ENCODE peak calls at places on chromosomes 3 and 15, in five cellular contexts. Y is tibial nerve, N is fibroblast of mammary gland, T is AG10803, W is adrenal gland. U is an unnamed sample.

GRCh38 chr15:82533801-82534200 is 6.5 kb downstream of the RPS17 start:
- DNase-seq in Y (no peak), N (no peak), T (no peak), W (no peak), U (no peak)

GRCh38 chr3:151382671-151383070 is 1.9 kb downstream of the P2RY12 start:
- DNase-seq in Y (no peak), N (no peak), T (no peak), W (no peak), U (no peak)

GRCh38 chr3:67819447-67819846 is 165.0 kb upstream of the SUCLG2 start:
- DNase-seq in Y (no peak), N (no peak), T (no peak), W (no peak), U (no peak)

GRCh38 chr15:35305031-35305555 is 220.0 kb upstream of the NANOGP8 start:
- DNase-seq in Y (no peak), N (no peak), T (peak; percentile 17), W (no peak), U (no peak)

GRCh38 chr15:76566276-76566675 is 229.7 kb downstream of the ISL2 start:
- DNase-seq in Y (no peak), N (peak; percentile 57), T (peak; percentile 9), W (no peak), U (no peak)

GRCh38 chr15:68366314-68366713 is 65.6 kb downstream of the ITGA11 start:
- DNase-seq in Y (no peak), N (no peak), T (no peak), W (no peak), U (no peak)

GRCh38 chr3:27681249-27681748 is 40.8 kb downstream of the EOMES start:
- DNase-seq in Y (no peak), N (peak; percentile 95), T (peak; percentile 89), W (no peak), U (peak; percentile 82)

GRCh38 chr3:37986479-37987314 is 3.9 kb upstream of the VILL start:
- DNase-seq in Y (peak; percentile 10), N (no peak), T (no peak), W (peak; percentile 15), U (no peak)

GRCh38 chr3:128215800-128216495 is 62.7 kb downstream of the EEFSEC start:
- DNase-seq in Y (no peak), N (no peak), T (no peak), W (no peak), U (no peak)

GRCh38 chr3:8660271-8660731 is 15.7 kb upstream of the SSUH2 start:
- DNase-seq in Y (no peak), N (no peak), T (peak; percentile 24), W (no peak), U (no peak)

GRCh38 chr3:8657804-8658311 is 13.3 kb upstream of the SSUH2 start:
- DNase-seq in Y (no peak), N (no peak), T (peak; percentile 17), W (no peak), U (no peak)

GRCh38 chr3:8660781-8661180 is 16.2 kb upstream of the SSUH2 start:
- DNase-seq in Y (no peak), N (no peak), T (no peak), W (no peak), U (no peak)

GRCh38 chr3:8658326-8659212 is 14.0 kb upstream of the SSUH2 start:
- DNase-seq in Y (peak; percentile 76), N (no peak), T (no peak), W (peak; percentile 60), U (no peak)

GRCh38 chr3:8659242-8659641 is 14.6 kb upstream of the SSUH2 start:
- DNase-seq in Y (no peak), N (no peak), T (no peak), W (no peak), U (no peak)
- TF ChIP-seq CTCF in Y (no peak), N (no peak), T (no peak), W (no peak), U (no peak)

GRCh38 chr3:126216416-126216815 is 36.0 kb upstream of the ALDH1L1 start:
- DNase-seq in Y (no peak), N (peak; percentile 15), T (peak; percentile 58), W (no peak), U (no peak)

GRCh38 chr3:126212629-126213375 is 32.4 kb upstream of the ALDH1L1 start:
- DNase-seq in Y (no peak), N (peak; percentile 51), T (peak; percentile 46), W (peak; percentile 42), U (no peak)

GRCh38 chr3:126212250-126212628 is 31.9 kb upstream of the ALDH1L1 start:
- DNase-seq in Y (no peak), N (no peak), T (no peak), W (no peak), U (no peak)

GRCh38 chr3:126211569-126211968 is 31.2 kb upstream of the ALDH1L1 start:
- DNase-seq in Y (no peak), N (no peak), T (no peak), W (no peak), U (no peak)

GRCh38 chr3:126213376-126214044 is 33.1 kb upstream of the ALDH1L1 start:
- DNase-seq in Y (no peak), N (no peak), T (peak; percentile 7), W (no peak), U (no peak)
- H3K4me3 ChIP-seq in Y (peak overlapping the region; percentile 64), N (peak overlapping the region; percentile 39), T (peak overlapping the region; percentile 45), W (no peak overlapping the region), U (peak overlapping the region; percentile 26)

GRCh38 chr3:1272541-1273265 is 179.9 kb downstream of the CNTN6 start:
- DNase-seq in Y (no peak), N (no peak), T (no peak), W (peak; percentile 19), U (no peak)

GRCh38 chr3:1269808-1270207 is 177.0 kb downstream of the CNTN6 start:
- DNase-seq in Y (no peak), N (no peak), T (no peak), W (no peak), U (no peak)

DNA sequence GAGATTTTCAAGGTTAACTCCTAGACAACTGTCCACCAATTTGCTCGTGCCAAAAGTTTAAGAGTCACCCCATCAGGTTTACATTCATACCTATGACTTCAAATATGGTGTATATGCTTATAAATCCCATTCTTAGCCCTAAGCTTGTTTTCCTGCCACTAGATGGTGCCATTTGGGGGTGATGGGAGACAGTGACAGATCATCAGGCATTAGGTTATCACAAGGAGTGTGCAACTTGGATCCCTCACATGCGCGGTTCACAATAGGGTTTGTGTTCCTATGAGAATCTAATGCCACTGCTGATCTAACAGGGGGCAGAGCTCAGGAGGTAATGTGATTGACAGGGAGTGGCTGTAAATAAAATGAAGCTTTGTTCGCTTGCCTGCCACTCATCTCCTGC is 182.7 kb downstream of the CNTN6 start:
- DNase-seq in Y (no peak), N (peak; percentile 18), T (no peak), W (no peak), U (no peak)
- TF ChIP-seq CTCF in Y (no peak), N (peak; percentile 45), T (no peak), W (no peak), U (peak; percentile 11)

GRCh38 chr3:120350431-120350941 is 1.3 kb upstream of the LRRC58 start:
- DNase-seq in Y (no peak), N (peak; percentile 87), T (peak; percentile 56), W (peak; percentile 50), U (peak; percentile 28)
- H3K4me3 ChIP-seq in Y (peak overlapping the region; percentile 68), N (peak overlapping the region; percentile 90), T (peak overlapping the region; percentile 84), W (no peak overlapping the region), U (no peak overlapping the region)

GRCh38 chr15:94168250-94168649 is 63.1 kb upstream of the MCTP2 start:
- DNase-seq in Y (no peak), N (no peak), T (no peak), W (no peak), U (no peak)
- TF ChIP-seq CTCF in Y (no peak), N (peak; percentile 17), T (peak; percentile 10), W (no peak), U (peak; percentile 30)

GRCh38 chr15:45891766-45892165 is 256.9 kb downstream of the SQOR start:
- DNase-seq in Y (no peak), N (no peak), T (peak; percentile 69), W (peak; percentile 16), U (peak; percentile 28)

GRCh38 chr15:45884755-45885445 is 250.1 kb downstream of the SQOR start:
- DNase-seq in Y (no peak), N (no peak), T (no peak), W (no peak), U (no peak)

GRCh38 chr15:45884289-45884688 is 249.5 kb downstream of the SQOR start:
- DNase-seq in Y (no peak), N (no peak), T (no peak), W (no peak), U (no peak)

GRCh38 chr15:45885801-45886200 is 251.0 kb downstream of the SQOR start:
- DNase-seq in Y (no peak), N (no peak), T (no peak), W (no peak), U (no peak)
- H3K4me3 ChIP-seq in Y (no peak overlapping the region), N (no peak overlapping the region), T (no peak overlapping the region), W (no peak overlapping the region), U (no peak overlapping the region)

GRCh38 chr3:53231532-53232511 is 24.0 kb downstream of the TKT start:
- DNase-seq in Y (no peak), N (no peak), T (no peak), W (no peak), U (no peak)
- TF ChIP-seq CTCF in Y (no peak), N (no peak), T (peak; percentile 18), W (no peak), U (peak; percentile 22)